ENCODE peak calls at places on chromosomes 1 and 21, in four cellular contexts. One of them, this sample, is unnamed.

GRCh38 chr1:168728452-168729404 is at the start of gene DPT:
- DNase-seq in NCI-H345: no peak
- DNase-seq in ELF-1: no peak
- DNase-seq in MM.1S: no peak
- DNase-seq in this sample: no peak

GRCh38 chr1:90122679-90123340 is 127.9 kb downstream of the ZNF326 start:
- DNase-seq in NCI-H345: peak
- DNase-seq in ELF-1: no peak
- DNase-seq in MM.1S: no peak
- DNase-seq in this sample: no peak

GRCh38 chr1:53799141-53799540 is 39.0 kb downstream of the NDC1 start:
- DNase-seq in NCI-H345: no peak
- DNase-seq in ELF-1: no peak
- DNase-seq in MM.1S: no peak
- DNase-seq in this sample: no peak

GRCh38 chr1:8266436-8267165 is 51.3 kb upstream of the SLC45A1 start:
- DNase-seq in NCI-H345: no peak
- DNase-seq in ELF-1: no peak
- DNase-seq in MM.1S: no peak
- DNase-seq in this sample: no peak

GRCh38 chr21:44306926-44307687 is 7.3 kb downstream of the PFKL start:
- DNase-seq in NCI-H345: no peak
- DNase-seq in ELF-1: peak
- DNase-seq in MM.1S: no peak
- DNase-seq in this sample: no peak

GRCh38 chr1:245361056-245361455 is 206.3 kb downstream of the KIF26B start:
- DNase-seq in NCI-H345: no peak
- DNase-seq in ELF-1: no peak
- DNase-seq in MM.1S: no peak
- DNase-seq in this sample: no peak

GRCh38 chr1:232384172-232384571 is 245.8 kb downstream of the SIPA1L2 start:
- DNase-seq in NCI-H345: no peak
- DNase-seq in ELF-1: no peak
- DNase-seq in MM.1S: no peak
- DNase-seq in this sample: no peak

GRCh38 chr1:154420961-154421924 is 16.1 kb downstream of the IL6R start:
- DNase-seq in NCI-H345: no peak
- DNase-seq in ELF-1: no peak
- DNase-seq in MM.1S: no peak
- DNase-seq in this sample: no peak

GRCh38 chr1:27689423-27690173 is 17.6 kb upstream of the IFI6 start:
- DNase-seq in NCI-H345: no peak
- DNase-seq in ELF-1: no peak
- DNase-seq in MM.1S: no peak
- DNase-seq in this sample: no peak

GRCh38 chr1:39554277-39554676 is 22.3 kb downstream of the PABPC4 start:
- DNase-seq in NCI-H345: no peak
- DNase-seq in ELF-1: no peak
- DNase-seq in MM.1S: no peak
- DNase-seq in this sample: no peak

GRCh38 chr1:22041505-22041904 is 11.0 kb upstream of the CDC42 start:
- DNase-seq in NCI-H345: no peak
- DNase-seq in ELF-1: no peak
- DNase-seq in MM.1S: no peak
- DNase-seq in this sample: no peak

GRCh38 chr1:53731779-53732305 is 7.1 kb downstream of the GLIS1 start:
- DNase-seq in NCI-H345: no peak
- DNase-seq in ELF-1: no peak
- DNase-seq in MM.1S: no peak
- DNase-seq in this sample: no peak

GRCh38 chr1:27303509-27303908 is 18.5 kb upstream of the TMEM222 start:
- DNase-seq in NCI-H345: no peak
- DNase-seq in ELF-1: no peak
- DNase-seq in MM.1S: no peak
- DNase-seq in this sample: no peak

GRCh38 chr1:28830814-28831213 is 18.8 kb downstream of the OPRD1 start:
- DNase-seq in NCI-H345: peak
- DNase-seq in ELF-1: no peak
- DNase-seq in MM.1S: no peak
- DNase-seq in this sample: no peak

GRCh38 chr21:42393443-42393950 is 2.4 kb downstream of the TMPRSS3 start:
- DNase-seq in NCI-H345: no peak
- DNase-seq in ELF-1: no peak
- DNase-seq in MM.1S: no peak
- DNase-seq in this sample: no peak

GRCh38 chr1:33396188-33397124 is 34.4 kb downstream of the PHC2 start:
- DNase-seq in NCI-H345: no peak
- DNase-seq in ELF-1: no peak
- DNase-seq in MM.1S: no peak
- DNase-seq in this sample: no peak

GRCh38 chr1:156556354-156556753 is 16.0 kb downstream of the IQGAP3 start:
- DNase-seq in NCI-H345: peak
- DNase-seq in ELF-1: no peak
- DNase-seq in MM.1S: no peak
- DNase-seq in this sample: no peak

GRCh38 chr21:46298083-46298412 is 11.9 kb downstream of the YBEY start:
- DNase-seq in NCI-H345: no peak
- DNase-seq in ELF-1: peak
- DNase-seq in MM.1S: no peak
- DNase-seq in this sample: no peak

GRCh38 chr21:30340714-30341573 is 3.5 kb upstream of the KRTAP27-1 start:
- DNase-seq in NCI-H345: peak
- DNase-seq in ELF-1: peak
- DNase-seq in MM.1S: peak
- DNase-seq in this sample: peak

GRCh38 chr1:178458203-178458602 is 38.6 kb downstream of the CLEC20A start:
- DNase-seq in NCI-H345: no peak
- DNase-seq in ELF-1: no peak
- DNase-seq in MM.1S: no peak
- DNase-seq in this sample: no peak

GRCh38 chr1:114753143-114753542 is 4.6 kb downstream of the CSDE1 start:
- DNase-seq in NCI-H345: no peak
- DNase-seq in ELF-1: no peak
- DNase-seq in MM.1S: no peak
- DNase-seq in this sample: no peak

GRCh38 chr1:154219511-154219910 is 1.2 kb upstream of the UBAP2L start:
- DNase-seq in NCI-H345: no peak
- DNase-seq in ELF-1: peak
- DNase-seq in MM.1S: peak
- DNase-seq in this sample: no peak

GRCh38 chr1:21764615-21765423 is 18.1 kb downstream of the USP48 start:
- DNase-seq in NCI-H345: peak
- DNase-seq in ELF-1: peak
- DNase-seq in MM.1S: no peak
- DNase-seq in this sample: peak

GRCh38 chr21:36359185-36359584 is 26.0 kb upstream of the CHAF1B start:
- DNase-seq in NCI-H345: no peak
- DNase-seq in ELF-1: no peak
- DNase-seq in MM.1S: no peak
- DNase-seq in this sample: no peak